ENCODE peak calls at places on chromosome 19, in eight cellular contexts. One of them, this sample, is unnamed.

GRCh38 chr19:1742989-1743696 is 10.2 kb upstream of the ONECUT3 start:
- DNase-seq in K562: no peak
- DNase-seq in SK-N-SH: no peak
- DNase-seq in GM12878: no peak
- DNase-seq in HCT116: no peak
- DNase-seq in H1: no peak
- DNase-seq in HepG2: no peak
- DNase-seq in IMR-90: no peak
- DNase-seq in this sample: no peak

GRCh38 chr19:54439174-54439851 is 9.7 kb upstream of the LENG8 start:
- DNase-seq in K562: no peak
- DNase-seq in SK-N-SH: peak; percentile 63
- DNase-seq in HepG2: peak; percentile 56
- DNase-seq in HCT116: no peak
- DNase-seq in GM12878: no peak
- DNase-seq in IMR-90: no peak
- DNase-seq in H1: no peak
- DNase-seq in this sample: peak; percentile 69

GRCh38 chr19:13103961-13104847 is 1.5 kb upstream of the LYL1 start:
- DNase-seq in IMR-90: no peak
- DNase-seq in SK-N-SH: peak; percentile 81
- DNase-seq in GM12878: no peak
- DNase-seq in HCT116: no peak
- DNase-seq in H1: no peak
- DNase-seq in HepG2: no peak
- DNase-seq in K562: peak; percentile 71
- DNase-seq in this sample: no peak

GRCh38 chr19:8515317-8515716 is 1.4 kb upstream of the ZNF414 start:
- DNase-seq in IMR-90: no peak
- DNase-seq in K562: no peak
- DNase-seq in SK-N-SH: no peak
- DNase-seq in H1: no peak
- DNase-seq in HCT116: no peak
- DNase-seq in HepG2: no peak
- DNase-seq in GM12878: no peak
- DNase-seq in this sample: no peak

GRCh38 chr19:8468761-8469458 is 24.1 kb downstream of the HNRNPM start:
- DNase-seq in IMR-90: peak; percentile 74
- DNase-seq in HepG2: no peak
- DNase-seq in H1: no peak
- DNase-seq in GM12878: no peak
- DNase-seq in HCT116: no peak
- DNase-seq in K562: no peak
- DNase-seq in SK-N-SH: peak; percentile 72
- DNase-seq in this sample: no peak

GRCh38 chr19:41480336-41480735 is 37.4 kb downstream of the ERICH4 start:
- DNase-seq in IMR-90: no peak
- DNase-seq in K562: no peak
- DNase-seq in HepG2: no peak
- DNase-seq in GM12878: no peak
- DNase-seq in HCT116: no peak
- DNase-seq in SK-N-SH: no peak
- DNase-seq in H1: no peak
- DNase-seq in this sample: no peak

GRCh38 chr19:13163609-13164364 is 13.6 kb downstream of the IER2 start:
- DNase-seq in GM12878: no peak
- DNase-seq in HepG2: peak; percentile 60
- DNase-seq in SK-N-SH: peak; percentile 94
- DNase-seq in HCT116: no peak
- DNase-seq in K562: peak; percentile 64
- DNase-seq in H1: no peak
- DNase-seq in IMR-90: peak; percentile 83
- DNase-seq in this sample: no peak

GRCh38 chr19:46944918-46945628 is 74.6 kb upstream of the NPAS1 start:
- DNase-seq in SK-N-SH: peak; percentile 34
- DNase-seq in H1: no peak
- DNase-seq in IMR-90: peak; percentile 70
- DNase-seq in GM12878: no peak
- DNase-seq in HepG2: no peak
- DNase-seq in K562: peak; percentile 31
- DNase-seq in HCT116: no peak
- DNase-seq in this sample: no peak

GRCh38 chr19:12564016-12564664 is 12.9 kb upstream of the ZNF564 start:
- DNase-seq in GM12878: peak; percentile 65
- DNase-seq in HepG2: peak; percentile 71
- DNase-seq in K562: peak; percentile 86
- DNase-seq in IMR-90: peak; percentile 88
- DNase-seq in SK-N-SH: peak; percentile 90
- DNase-seq in HCT116: peak; percentile 74
- DNase-seq in H1: peak; percentile 77
- DNase-seq in this sample: peak; percentile 55

GRCh38 chr19:13881231-13881691 is 4.3 kb downstream of the NANOS3 start:
- DNase-seq in HepG2: peak; percentile 45
- DNase-seq in IMR-90: peak; percentile 27
- DNase-seq in K562: no peak
- DNase-seq in HCT116: no peak
- DNase-seq in GM12878: no peak
- DNase-seq in SK-N-SH: peak; percentile 71
- DNase-seq in H1: peak; percentile 38
- DNase-seq in this sample: no peak

GRCh38 chr19:18672606-18673337 is 10.7 kb upstream of the CRTC1 start:
- DNase-seq in SK-N-SH: no peak
- DNase-seq in K562: no peak
- DNase-seq in GM12878: no peak
- DNase-seq in H1: no peak
- DNase-seq in HCT116: no peak
- DNase-seq in HepG2: no peak
- DNase-seq in IMR-90: peak; percentile 50
- DNase-seq in this sample: no peak

GRCh38 chr19:35216026-35216832 is 12.3 kb downstream of the FAM187B start:
- DNase-seq in SK-N-SH: no peak
- DNase-seq in HepG2: no peak
- DNase-seq in K562: no peak
- DNase-seq in H1: no peak
- DNase-seq in HCT116: no peak
- DNase-seq in IMR-90: no peak
- DNase-seq in GM12878: no peak
- DNase-seq in this sample: no peak

GRCh38 chr19:5115351-5115750 is 146.4 kb downstream of the KDM4B start:
- DNase-seq in HCT116: no peak
- DNase-seq in HepG2: no peak
- DNase-seq in SK-N-SH: no peak
- DNase-seq in H1: no peak
- DNase-seq in IMR-90: no peak
- DNase-seq in K562: no peak
- DNase-seq in GM12878: no peak
- DNase-seq in this sample: no peak

GRCh38 chr19:8585894-8586750 is 8.9 kb upstream of the MYO1F start:
- DNase-seq in SK-N-SH: peak; percentile 59
- DNase-seq in IMR-90: no peak
- DNase-seq in K562: peak; percentile 80
- DNase-seq in HepG2: peak; percentile 28
- DNase-seq in HCT116: peak; percentile 49
- DNase-seq in H1: peak; percentile 64
- DNase-seq in GM12878: no peak
- DNase-seq in this sample: peak; percentile 61

GRCh38 chr19:15328312-15328711 is 4.0 kb downstream of the BRD4 start:
- DNase-seq in GM12878: no peak
- DNase-seq in SK-N-SH: no peak
- DNase-seq in K562: no peak
- DNase-seq in HepG2: no peak
- DNase-seq in HCT116: no peak
- DNase-seq in H1: no peak
- DNase-seq in IMR-90: no peak
- DNase-seq in this sample: no peak

GRCh38 chr19:15324791-15325519 is 7.4 kb downstream of the BRD4 start:
- DNase-seq in IMR-90: no peak
- DNase-seq in K562: no peak
- DNase-seq in HepG2: no peak
- DNase-seq in HCT116: no peak
- DNase-seq in SK-N-SH: no peak
- DNase-seq in GM12878: no peak
- DNase-seq in H1: no peak
- DNase-seq in this sample: no peak

GRCh38 chr19:15320118-15320517 is 12.2 kb downstream of the BRD4 start:
- DNase-seq in IMR-90: peak; percentile 73
- DNase-seq in K562: no peak
- DNase-seq in GM12878: no peak
- DNase-seq in HCT116: no peak
- DNase-seq in H1: no peak
- DNase-seq in SK-N-SH: no peak
- DNase-seq in HepG2: no peak
- DNase-seq in this sample: no peak

GRCh38 chr19:15321739-15322138 is 10.6 kb downstream of the BRD4 start:
- DNase-seq in K562: no peak
- DNase-seq in HepG2: no peak
- DNase-seq in H1: no peak
- DNase-seq in IMR-90: no peak
- DNase-seq in SK-N-SH: no peak
- DNase-seq in HCT116: no peak
- DNase-seq in GM12878: no peak
- DNase-seq in this sample: no peak

DNA sequence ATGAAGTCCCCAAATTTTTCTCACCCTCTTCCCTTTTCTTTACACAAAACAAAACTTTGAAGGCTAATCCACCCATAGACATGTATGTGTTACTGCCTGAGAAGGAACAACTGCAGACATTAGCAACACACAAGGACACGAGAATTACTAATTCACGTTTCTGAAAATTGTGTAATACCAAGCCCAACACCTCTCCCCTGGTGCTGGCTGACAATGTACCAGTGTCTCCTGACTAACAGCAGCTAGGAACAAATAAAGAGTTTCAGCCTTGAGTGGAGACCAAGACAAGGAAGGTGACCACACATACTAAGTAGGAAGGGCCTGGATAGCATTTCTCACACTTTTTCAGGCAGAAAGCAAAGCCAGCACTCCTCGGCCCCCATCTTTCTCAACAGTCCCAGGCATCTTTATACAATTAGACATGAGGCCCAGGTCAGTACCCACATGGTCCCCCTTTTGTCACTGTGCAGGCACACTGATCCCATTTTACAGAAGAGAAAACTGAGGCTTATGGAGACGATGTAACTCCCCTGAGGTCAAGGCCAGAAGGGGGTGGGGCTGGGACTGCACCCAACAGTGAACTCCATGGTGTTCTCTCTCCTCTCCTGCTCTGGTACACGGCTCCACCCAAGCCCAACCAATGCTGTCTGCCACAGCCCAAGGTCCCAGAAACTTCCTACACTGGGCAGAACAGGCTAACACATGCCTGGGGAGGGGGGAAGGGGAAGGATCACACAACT is 8.7 kb downstream of the BRD4 start:
- DNase-seq in GM12878: no peak
- DNase-seq in SK-N-SH: no peak
- DNase-seq in HepG2: peak; percentile 59
- DNase-seq in IMR-90: peak; percentile 53
- DNase-seq in H1: no peak
- DNase-seq in HCT116: no peak
- DNase-seq in K562: peak; percentile 42
- DNase-seq in this sample: no peak
- TF ChIP-seq RAD21 in GM12878: no peak
- TF ChIP-seq RAD21 in SK-N-SH: no peak
- TF ChIP-seq RAD21 in HepG2: no peak
- TF ChIP-seq RAD21 in IMR-90: no peak
- TF ChIP-seq RAD21 in H1: no peak
- TF ChIP-seq RAD21 in HCT116: no peak
- TF ChIP-seq RAD21 in K562: no peak
- TF ChIP-seq RAD21 in this sample: no peak

DNA sequence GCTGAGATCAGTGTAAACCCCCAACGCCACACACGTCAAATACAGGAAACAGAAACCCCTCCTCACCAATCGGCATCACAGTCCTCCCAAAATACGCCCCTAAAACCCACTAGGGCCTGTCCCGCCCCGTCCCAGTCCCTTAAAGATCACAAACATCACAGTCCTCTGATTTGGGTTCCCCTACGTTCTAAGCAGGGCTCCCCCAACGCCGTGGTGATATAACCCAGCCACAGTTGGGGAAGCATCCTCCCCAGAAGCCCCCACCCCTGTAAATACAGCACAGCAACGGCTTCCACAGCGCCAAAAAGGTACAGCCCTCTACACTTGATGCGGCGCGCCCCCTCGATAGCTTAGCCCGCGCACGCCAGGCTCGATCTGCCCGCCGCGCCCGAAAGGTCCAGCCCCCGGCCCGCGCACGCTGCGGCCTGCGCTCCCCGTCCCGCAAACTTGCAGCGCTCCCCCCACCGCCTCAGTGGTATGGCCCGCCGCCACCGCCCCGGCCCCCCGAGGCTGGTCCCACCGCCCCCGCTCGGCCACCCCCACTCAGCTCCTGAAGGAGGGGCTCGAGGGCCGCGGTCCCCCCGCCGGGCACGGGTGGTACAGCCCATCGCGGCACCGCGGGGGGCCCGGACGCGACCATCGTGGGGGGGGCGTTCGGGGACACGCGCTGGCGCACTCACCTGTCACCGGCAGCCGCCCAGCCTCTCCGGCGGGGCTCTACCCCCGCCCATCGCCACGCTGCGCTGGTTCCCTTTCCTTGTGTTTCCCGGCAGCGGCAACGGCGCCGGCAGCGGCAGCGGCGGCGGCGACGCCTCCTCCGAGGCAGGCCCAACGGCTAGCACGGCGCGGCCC is at the start of gene AKT2:
- DNase-seq in H1: peak; percentile 29
- DNase-seq in K562: peak; percentile 96
- DNase-seq in HCT116: no peak
- DNase-seq in SK-N-SH: peak; percentile 94
- DNase-seq in HepG2: no peak
- DNase-seq in GM12878: peak; percentile 48
- DNase-seq in IMR-90: peak; percentile 47
- DNase-seq in this sample: no peak
- TF ChIP-seq RAD21 in H1: no peak
- TF ChIP-seq RAD21 in K562: no peak
- TF ChIP-seq RAD21 in HCT116: no peak
- TF ChIP-seq RAD21 in SK-N-SH: no peak
- TF ChIP-seq RAD21 in HepG2: no peak
- TF ChIP-seq RAD21 in GM12878: no peak
- TF ChIP-seq RAD21 in IMR-90: no peak
- TF ChIP-seq RAD21 in this sample: no peak

GRCh38 chr19:38838208-38838985 is 6.8 kb upstream of the ECH1 start:
- DNase-seq in HCT116: peak; percentile 46
- DNase-seq in K562: peak; percentile 10
- DNase-seq in H1: no peak
- DNase-seq in IMR-90: no peak
- DNase-seq in GM12878: no peak
- DNase-seq in HepG2: no peak
- DNase-seq in SK-N-SH: no peak
- DNase-seq in this sample: peak; percentile 62
- TF ChIP-seq RAD21 in HCT116: peak; percentile 58
- TF ChIP-seq RAD21 in K562: no peak
- TF ChIP-seq RAD21 in H1: no peak
- TF ChIP-seq RAD21 in IMR-90: no peak
- TF ChIP-seq RAD21 in GM12878: no peak
- TF ChIP-seq RAD21 in HepG2: no peak
- TF ChIP-seq RAD21 in SK-N-SH: no peak
- TF ChIP-seq RAD21 in this sample: peak; percentile 26

DNA sequence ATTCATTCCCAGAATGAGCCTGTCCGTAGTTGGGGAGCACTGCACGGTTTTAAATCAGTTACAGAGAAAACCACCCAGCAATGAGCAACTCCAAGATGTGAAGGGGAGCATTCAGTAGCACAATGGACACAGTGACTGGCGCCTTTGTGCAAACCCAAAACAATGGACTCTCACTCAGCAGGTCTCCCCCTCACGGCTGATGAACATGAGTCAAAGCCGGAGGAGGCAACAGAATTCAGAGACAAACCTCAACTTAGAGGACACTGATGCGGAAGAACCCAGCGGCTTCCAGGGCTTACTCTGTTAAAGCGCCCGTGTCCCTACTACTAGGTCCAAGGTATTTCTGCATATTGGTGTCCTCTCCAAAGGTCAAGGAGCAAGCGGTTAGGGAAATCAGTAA is 17.7 kb downstream of the PLEKHF1 start:
- DNase-seq in SK-N-SH: no peak
- DNase-seq in IMR-90: no peak
- DNase-seq in HCT116: no peak
- DNase-seq in K562: no peak
- DNase-seq in GM12878: no peak
- DNase-seq in HepG2: peak; percentile 15
- DNase-seq in H1: no peak
- DNase-seq in this sample: no peak
- TF ChIP-seq RAD21 in SK-N-SH: no peak
- TF ChIP-seq RAD21 in IMR-90: no peak
- TF ChIP-seq RAD21 in HCT116: no peak
- TF ChIP-seq RAD21 in K562: no peak
- TF ChIP-seq RAD21 in GM12878: no peak
- TF ChIP-seq RAD21 in HepG2: no peak
- TF ChIP-seq RAD21 in H1: no peak
- TF ChIP-seq RAD21 in this sample: no peak

This sample was measured in A549.